ENCODE peak calls at places on chromosome 14, in six cellular contexts. U, L, B, G, I and E are unnamed samples.

GRCh38 chr14:106766145-106766544 is 1239.8 kb downstream of the TMEM121 start:
- DNase-seq in G (no peak), I (no peak), L (no peak), B (no peak), U (no peak), E (no peak)

GRCh38 chr14:91339606-91340369 is 77.8 kb downstream of the CCDC88C start:
- DNase-seq in L (peak), U (no peak), B (no peak), I (no peak), G (no peak), E (no peak)

GRCh38 chr14:53953002-53953827 is 3.4 kb downstream of the BMP4 start:
- DNase-seq in G (peak), B (peak), L (peak), U (peak), I (peak), E (peak)

GRCh38 chr14:39382463-39382862 is 49.8 kb downstream of the FBXO33 start:
- DNase-seq in L (no peak), I (no peak), B (no peak), G (no peak), U (no peak), E (no peak)

GRCh38 chr14:53042480-53042879 is 91.6 kb upstream of the FERMT2 start:
- DNase-seq in B (no peak), L (no peak), I (no peak), G (no peak), U (peak), E (no peak)

GRCh38 chr14:34449819-34450541 is 12.1 kb downstream of the SPTSSA start:
- DNase-seq in L (no peak), I (no peak), B (no peak), G (no peak), U (no peak), E (no peak)

GRCh38 chr14:49306152-49306751 is 279.9 kb downstream of the RPS29 start:
- DNase-seq in B (no peak), L (no peak), I (no peak), U (peak), G (no peak), E (peak)

GRCh38 chr14:41549821-41550597 is 56.7 kb upstream of the LRFN5 start:
- DNase-seq in L (no peak), U (no peak), I (no peak), G (no peak), B (no peak), E (peak)

GRCh38 chr14:52328286-52328685 is 14.2 kb downstream of the PTGER2 start:
- DNase-seq in G (no peak), I (no peak), U (no peak), L (no peak), B (no peak), E (no peak)

GRCh38 chr14:20630340-20631022 is 11.0 kb downstream of the OR6S1 start:
- DNase-seq in I (peak), U (peak), G (peak), L (no peak), B (no peak), E (no peak)

GRCh38 chr14:33457021-33457420 is 493.9 kb downstream of the EGLN3 start:
- DNase-seq in U (no peak), I (no peak), B (no peak), L (no peak), G (no peak), E (no peak)

GRCh38 chr14:39592390-39592789 is 160.2 kb upstream of the FBXO33 start:
- DNase-seq in L (no peak), I (no peak), G (no peak), B (no peak), U (no peak), E (no peak)

GRCh38 chr14:50312734-50313054 is 570 bp downstream of the DMAC2L start:
- DNase-seq in G (no peak), L (no peak), U (no peak), I (no peak), B (no peak), E (no peak)

GRCh38 chr14:59252772-59253500 is 64.5 kb downstream of the DAAM1 start:
- DNase-seq in I (no peak), G (no peak), B (no peak), U (no peak), L (no peak), E (no peak)

DNA sequence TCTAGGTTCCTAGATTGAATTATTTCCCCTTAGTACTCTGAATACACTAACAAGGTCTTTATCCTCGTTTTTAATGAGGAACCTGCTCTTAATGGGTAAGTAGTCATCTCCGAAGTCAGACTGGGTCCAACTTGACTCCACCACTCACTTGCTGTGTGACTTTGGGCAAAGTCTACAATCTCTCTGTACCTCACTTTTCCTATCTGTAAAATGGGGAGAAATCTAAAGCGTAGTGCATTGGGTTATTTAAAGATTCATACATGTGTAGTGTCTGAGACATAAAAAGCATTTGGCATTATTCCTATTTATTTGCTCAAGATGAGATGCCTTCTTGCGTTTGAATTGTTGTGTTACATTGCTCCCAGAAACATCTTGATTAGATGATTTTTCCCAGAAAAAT is 51.5 kb downstream of the GTF2A1 start:
- DNase-seq in L (no peak), G (no peak), U (no peak), B (no peak), I (no peak), E (no peak)
- H3K4me3 ChIP-seq in L (peak), G (no peak), U (no peak), B (peak), I (no peak), E (peak)

GRCh38 chr14:69045857-69046351 is 66.8 kb upstream of the ACTN1 start:
- DNase-seq in B (peak), G (no peak), U (peak), L (no peak), I (no peak), E (no peak)

GRCh38 chr14:69044965-69045555 is 66.0 kb upstream of the ACTN1 start:
- DNase-seq in B (peak), G (no peak), U (peak), L (no peak), I (no peak), E (peak)

GRCh38 chr14:69048456-69048855 is 69.4 kb upstream of the ACTN1 start:
- DNase-seq in G (peak), B (no peak), L (no peak), U (peak), I (no peak), E (no peak)

GRCh38 chr14:69046468-69046867 is 67.4 kb upstream of the ACTN1 start:
- DNase-seq in G (peak), B (peak), I (no peak), U (peak), L (no peak), E (no peak)

DNA sequence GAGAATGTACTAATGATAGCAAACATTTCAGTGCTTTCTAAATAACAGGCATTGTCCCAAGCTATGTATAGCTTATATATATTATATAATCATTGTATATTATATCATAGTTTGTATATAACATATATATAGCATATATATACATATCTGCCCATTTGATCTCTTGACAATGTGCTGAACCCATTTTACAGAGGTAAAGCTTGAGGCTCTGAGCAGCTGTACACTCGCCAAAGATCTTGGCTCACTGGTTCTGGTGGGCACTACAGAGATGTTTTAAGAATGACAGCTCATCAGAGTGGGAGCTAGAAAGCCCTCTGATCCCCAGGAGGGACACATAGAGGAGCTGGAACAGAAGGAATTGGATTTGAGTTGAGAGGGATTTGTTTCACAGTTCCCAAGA is 68.2 kb upstream of the ACTN1 start:
- DNase-seq in B (no peak), L (no peak), G (no peak), I (no peak), U (no peak), E (no peak)
- TF ChIP-seq CTCF in B (no peak), L (no peak), G (no peak), I (no peak), U (no peak), E (no peak)

DNA sequence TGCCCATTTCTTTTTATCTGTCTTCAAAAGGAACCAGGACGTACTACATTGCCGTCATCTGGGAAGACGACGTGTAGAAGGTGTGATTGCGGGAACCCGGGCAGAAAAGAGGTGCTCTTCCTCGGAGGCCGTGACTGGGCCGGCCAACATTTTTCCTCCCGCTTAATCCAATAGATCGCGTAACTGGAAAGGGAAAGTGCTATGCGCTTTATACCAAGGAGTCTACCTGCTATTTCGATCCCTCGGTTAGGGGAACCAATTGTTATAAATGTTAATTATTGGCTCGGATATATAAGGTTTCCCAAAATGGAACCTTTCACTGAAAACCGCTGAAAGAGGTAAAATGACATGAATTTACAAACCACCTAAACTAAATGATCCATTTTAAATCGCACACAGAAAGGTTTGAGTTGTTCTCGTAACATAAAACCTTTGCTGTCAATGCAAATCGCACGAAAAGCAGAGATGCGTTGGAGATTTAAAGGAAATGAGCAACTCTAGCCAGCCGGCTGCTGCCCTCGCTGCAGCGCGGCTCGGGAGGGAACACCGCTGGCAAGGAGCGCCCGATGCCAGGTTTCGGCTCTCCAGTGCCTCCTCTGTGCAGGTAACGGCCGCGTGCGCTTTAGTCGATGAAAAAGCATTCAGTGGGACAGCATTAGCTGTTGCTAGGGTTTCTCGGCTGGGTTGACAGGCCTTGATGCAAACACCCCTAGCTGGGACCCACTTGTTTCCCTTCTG is 2.8 kb upstream of the SIX1 start:
- DNase-seq in U (no peak), B (no peak), L (no peak), I (no peak), G (no peak), E (no peak)
- H3K4me3 ChIP-seq in U (no peak), B (no peak), L (no peak), I (no peak), G (no peak), E (no peak)

GRCh38 chr14:56552615-56553014 is 27.0 kb upstream of the TMEM260 start:
- DNase-seq in L (no peak), U (no peak), I (no peak), B (no peak), G (no peak), E (no peak)
- TF ChIP-seq CTCF in L (no peak), U (no peak), I (no peak), B (no peak), G (no peak), E (no peak)